ENCODE peak calls at places on chromosomes 7 and 10, in eight cellular contexts. E is heart left ventricle, O is AG10803, K is HFF-Myc, Q is endothelial cell, P is neural crest cell, T is psoas muscle, H is glutamatergic neuron. C is an unnamed sample.

GRCh38 chr10:124917939-124918830 is 23.7 kb upstream of the ZRANB1 start:
- DNase-seq in E (no peak), O (peak), K (no peak), Q (no peak), P (no peak), T (peak), H (peak), C (no peak)

GRCh38 chr7:42745357-42746022 is 166.4 kb downstream of the C7orf25 start:
- DNase-seq in E (peak), O (peak), K (no peak), Q (peak), P (peak), T (peak), H (peak), C (peak)

GRCh38 chr7:155610633-155611193 is 33.7 kb upstream of the RBM33 start:
- DNase-seq in E (no peak), O (no peak), K (no peak), Q (no peak), P (no peak), T (no peak), H (no peak), C (no peak)

GRCh38 chr10:102517553-102517952 is 13.8 kb downstream of the SUFU start:
- DNase-seq in E (no peak), O (peak), K (no peak), Q (no peak), P (no peak), T (no peak), H (no peak), C (no peak)

GRCh38 chr7:27167916-27168264 is 2.6 kb upstream of the HOXA9 start:
- DNase-seq in E (no peak), O (peak), K (no peak), Q (no peak), P (no peak), T (no peak), H (peak), C (peak)

GRCh38 chr10:69061305-69062161 is 26.4 kb upstream of the SRGN start:
- DNase-seq in E (peak), O (peak), K (peak), Q (no peak), P (no peak), T (peak), H (no peak), C (no peak)

GRCh38 chr7:19215421-19215820 is 70.2 kb upstream of the FERD3L start:
- DNase-seq in E (no peak), O (peak), K (peak), Q (no peak), P (no peak), T (no peak), H (no peak), C (no peak)

GRCh38 chr10:120541971-120542370 is 84.9 kb downstream of the PLPP4 start:
- DNase-seq in E (no peak), O (no peak), K (no peak), Q (no peak), P (no peak), T (no peak), H (no peak), C (no peak)

GRCh38 chr7:73606801-73607691 is 17.3 kb downstream of the MLXIPL start:
- DNase-seq in E (peak), O (no peak), K (no peak), Q (peak), P (peak), T (peak), H (peak), C (peak)

GRCh38 chr10:49656845-49657493 is 22.5 kb upstream of the C10orf53 start:
- DNase-seq in E (no peak), O (no peak), K (no peak), Q (no peak), P (no peak), T (no peak), H (no peak), C (no peak)

GRCh38 chr7:67918158-67918557 is 921.5 kb downstream of the TYW1 start:
- DNase-seq in E (no peak), O (no peak), K (no peak), Q (no peak), P (no peak), T (no peak), H (no peak), C (no peak)

GRCh38 chr7:50212016-50212325 is 92.5 kb upstream of the IKZF1 start:
- DNase-seq in E (no peak), O (no peak), K (no peak), Q (no peak), P (no peak), T (no peak), H (no peak), C (no peak)

GRCh38 chr7:80330434-80330833 is 181.4 kb downstream of the GNAT3 start:
- DNase-seq in E (no peak), O (peak), K (no peak), Q (no peak), P (no peak), T (no peak), H (no peak), C (no peak)

GRCh38 chr10:92552310-92552709 is 21.6 kb downstream of the IDE start:
- DNase-seq in E (no peak), O (no peak), K (no peak), Q (no peak), P (no peak), T (no peak), H (no peak), C (no peak)
- TF ChIP-seq CTCF in E (no peak), O (peak), K (peak), Q (peak), P (peak), T (no peak), H (peak), C (no peak)

GRCh38 chr10:119355930-119356329 is 148.6 kb downstream of the GRK5 start:
- DNase-seq in E (no peak), O (no peak), K (no peak), Q (no peak), P (no peak), T (no peak), H (no peak), C (no peak)
- TF ChIP-seq CTCF in E (peak), O (peak), K (peak), Q (peak), P (peak), T (peak), H (peak), C (peak)

GRCh38 chr10:131312261-131312801 is 810 bp upstream of the TCERG1L start:
- DNase-seq in E (no peak), O (no peak), K (no peak), Q (no peak), P (peak), T (no peak), H (peak), C (peak)
- TF ChIP-seq CTCF in E (no peak), O (no peak), K (peak), Q (no peak), P (peak), T (no peak), H (peak), C (peak)

GRCh38 chr7:131071786-131072504 is 255.7 kb upstream of the MKLN1 start:
- DNase-seq in E (peak), O (peak), K (no peak), Q (no peak), P (no peak), T (peak), H (no peak), C (no peak)
- TF ChIP-seq CTCF in E (peak), O (peak), K (peak), Q (peak), P (peak), T (peak), H (peak), C (no peak)

C was measured in nephron progenitor cell.